ENCODE peak calls at places on chromosomes 4 and X, in six cellular contexts. B, L, H, T, P and Z are unnamed samples.
A peak's percentile ranks its signal among the peaks of the same experiment; 100 is the strongest.

GRCh38 chrX:130636277-130636676 is 234.5 kb downstream of the RBMX2 start:
- DNase-seq in H (no peak), L (no peak), P (no peak), B (no peak), T (no peak), Z (no peak)

GRCh38 chr4:101337688-101338087 is 9.6 kb downstream of the PPP3CA start:
- DNase-seq in L (no peak), T (peak; percentile 5), H (no peak), P (no peak), B (no peak), Z (no peak)

GRCh38 chr4:15769202-15769601 is 8.9 kb upstream of the CD38 start:
- DNase-seq in B (peak; percentile 19), P (no peak), T (no peak), L (no peak), H (no peak), Z (no peak)

GRCh38 chrX:11770320-11770719 is 12.3 kb downstream of the MSL3 start:
- DNase-seq in P (peak; percentile 27), H (no peak), T (peak; percentile 42), B (no peak), L (peak; percentile 63), Z (peak; percentile 2)

GRCh38 chrX:24647257-24648058 is at the start of gene PCYT1B:
- DNase-seq in H (peak; percentile 47), L (peak; percentile 78), T (peak; percentile 6), P (peak; percentile 29), B (peak; percentile 51), Z (peak; percentile 12)

GRCh38 chr4:79874197-79874596 is 198.8 kb downstream of the ANTXR2 start:
- DNase-seq in T (no peak), L (no peak), B (no peak), H (no peak), P (no peak), Z (no peak)

GRCh38 chr4:65337371-65337770 is 332.9 kb downstream of the EPHA5 start:
- DNase-seq in B (no peak), T (no peak), L (no peak), P (no peak), H (no peak), Z (no peak)

GRCh38 chrX:141278306-141278705 is 36.0 kb upstream of the SPANXC start:
- DNase-seq in H (no peak), T (peak; percentile 10), L (peak; percentile 21), B (peak; percentile 26), P (peak; percentile 6), Z (no peak)

GRCh38 chr4:3771932-3772495 is 5.8 kb downstream of the ADRA2C start:
- DNase-seq in T (no peak), H (no peak), P (no peak), B (no peak), L (no peak), Z (no peak)

GRCh38 chr4:39134674-39135073 is 47.7 kb upstream of the WDR19 start:
- DNase-seq in H (no peak), B (no peak), L (peak; percentile 46), T (no peak), P (no peak), Z (no peak)

GRCh38 chr4:7403001-7403400 is 31.7 kb downstream of the PSAPL1 start:
- DNase-seq in H (no peak), L (no peak), P (no peak), T (peak; percentile 29), B (no peak), Z (no peak)